ENCODE peak calls at places on chromosomes 7 and 10, in four cellular contexts. U, H, Q and F are unnamed samples.

GRCh38 chr7:109879429-109879828 is 1211.5 kb upstream of the LRRN3 start:
- DNase-seq in U (no peak), H (no peak), Q (no peak), F (peak)

GRCh38 chr7:63521-64021 is 128.8 kb upstream of the FAM20C start:
- DNase-seq in U (peak), H (no peak), Q (no peak), F (no peak)

GRCh38 chr10:103551619-103552602 is 58.4 kb downstream of the NEURL1 start:
- DNase-seq in U (no peak), H (no peak), Q (no peak), F (no peak)

GRCh38 chr10:93503075-93503474 is 6.7 kb downstream of the CEP55 start:
- DNase-seq in U (no peak), H (no peak), Q (no peak), F (no peak)

GRCh38 chr10:131569851-131570715 is 258.6 kb upstream of the TCERG1L start:
- DNase-seq in U (peak), H (no peak), Q (no peak), F (no peak)

GRCh38 chr7:101550641-101551531 is 78.2 kb downstream of the MYL10 start:
- DNase-seq in U (no peak), H (no peak), Q (peak), F (no peak)

GRCh38 chr7:117672433-117672832 is 192.6 kb downstream of the CFTR start:
- DNase-seq in U (no peak), H (no peak), Q (no peak), F (no peak)

GRCh38 chr10:74502963-74503608 is 323.3 kb upstream of the KAT6B start:
- DNase-seq in U (no peak), H (no peak), Q (peak), F (no peak)

GRCh38 chr10:120392671-120393079 is 64.4 kb upstream of the PLPP4 start:
- DNase-seq in U (no peak), H (no peak), Q (no peak), F (no peak)

GRCh38 chr7:16644624-16644986 is 949 bp downstream of the ANKMY2 start:
- DNase-seq in U (peak), H (peak), Q (peak), F (peak)

GRCh38 chr7:155584763-155585531 is 38.6 kb upstream of the CNPY1 start:
- DNase-seq in U (no peak), H (no peak), Q (no peak), F (no peak)

GRCh38 chr7:112296416-112296815 is 89.9 kb downstream of the ZNF277 start:
- DNase-seq in U (no peak), H (no peak), Q (peak), F (no peak)

GRCh38 chr10:86287422-86287793 is 79.2 kb downstream of the GRID1 start:
- DNase-seq in U (no peak), H (no peak), Q (no peak), F (no peak)

GRCh38 chr7:39172137-39172536 is 194.4 kb downstream of the POU6F2 start:
- DNase-seq in U (no peak), H (no peak), Q (no peak), F (no peak)

GRCh38 chr10:119575506-119575905 is 21.3 kb downstream of the TIAL1 start:
- DNase-seq in U (no peak), H (no peak), Q (peak), F (no peak)

GRCh38 chr10:78856421-78856820 is 212.3 kb upstream of the ZMIZ1 start:
- DNase-seq in U (no peak), H (peak), Q (no peak), F (no peak)

GRCh38 chr10:34526186-34526585 is 288.9 kb downstream of the PARD3 start:
- DNase-seq in U (no peak), H (no peak), Q (peak), F (no peak)

GRCh38 chr7:6198687-6199595 is 73.5 kb downstream of the CYTH3 start:
- DNase-seq in U (no peak), H (no peak), Q (no peak), F (no peak)

GRCh38 chr7:49980414-49980813 is 112.6 kb downstream of the ZPBP start:
- DNase-seq in U (peak), H (no peak), Q (no peak), F (no peak)

GRCh38 chr7:158706273-158706704 is 1.7 kb upstream of the NCAPG2 start:
- DNase-seq in U (no peak), H (no peak), Q (no peak), F (no peak)